ENCODE peak calls at places on chromosomes 2 and 18, in seven cellular contexts. B is fibroblast of mammary gland; Y is NCI-H1436; Q is tibial nerve; N is activated naive CD8-positive, alpha-beta T cell treated with anti-CD3 and anti-CD28 coated beads, Interleukin-2, amount 50 U/mL, for 24 hours; U is activated CD8-positive, alpha-beta memory T cell treated with anti-CD3 and anti-CD28 coated beads, Interleukin-2, amount 50 U/mL, for 48 hours; S is AG20443. H is an unnamed sample.
A peak's percentile ranks its signal among the peaks of the same experiment; 100 is the strongest.

GRCh38 chr2:227127236-227127635 is 36.8 kb downstream of the COL4A4 start:
- DNase-seq in S (no peak), Q (no peak), Y (no peak), B (no peak), U (no peak), N (no peak), H (no peak)

GRCh38 chr2:42560886-42561285 is 7.5 kb upstream of the MTA3 start:
- DNase-seq in U (no peak), B (no peak), S (no peak), Q (no peak), N (no peak), Y (no peak), H (no peak)

GRCh38 chr2:75548036-75548573 is 12.6 kb downstream of the EVA1A start:
- DNase-seq in S (no peak), N (no peak), Q (no peak), Y (peak; percentile 17), B (no peak), U (no peak), H (no peak)

GRCh38 chr2:179860255-179861026 is 971 bp downstream of the ZNF385B start:
- DNase-seq in N (no peak), Y (no peak), Q (no peak), U (no peak), B (no peak), S (peak; percentile 18), H (no peak)

GRCh38 chr2:149924028-149924427 is 336.5 kb upstream of the MMADHC start:
- DNase-seq in U (no peak), Y (no peak), Q (no peak), N (no peak), S (peak; percentile 28), B (peak; percentile 45), H (no peak)

GRCh38 chr18:56248613-56249235 is 389.7 kb downstream of the TXNL1 start:
- DNase-seq in U (no peak), N (no peak), S (no peak), Y (no peak), B (no peak), Q (no peak), H (no peak)

GRCh38 chr2:44016282-44016681 is 20.5 kb upstream of the LRPPRC start:
- DNase-seq in S (peak; percentile 62), U (peak; percentile 66), N (peak; percentile 58), Q (no peak), Y (no peak), B (peak; percentile 56), H (no peak)

GRCh38 chr2:44705851-44706555 is 235.5 kb upstream of the SIX3 start:
- DNase-seq in U (no peak), S (no peak), Q (no peak), Y (no peak), N (no peak), B (no peak), H (no peak)

GRCh38 chr18:74540689-74541421 is 6.6 kb downstream of the CNDP1 start:
- DNase-seq in B (no peak), Y (no peak), S (no peak), N (no peak), Q (no peak), U (no peak), H (no peak)

GRCh38 chr2:104412384-104412783 is 441.5 kb upstream of the POU3F3 start:
- DNase-seq in Y (peak; percentile 33), Q (no peak), B (peak; percentile 12), S (peak; percentile 45), N (peak; percentile 17), U (peak; percentile 54), H (no peak)

GRCh38 chr2:108363048-108363899 is 14.5 kb upstream of the SULT1C4 start:
- DNase-seq in B (no peak), Y (no peak), Q (no peak), N (peak; percentile 10), U (no peak), S (no peak), H (peak; percentile 53)

GRCh38 chr2:218006741-218007140 is 3.9 kb upstream of the TNS1 start:
- DNase-seq in N (no peak), U (no peak), Y (no peak), Q (no peak), S (peak; percentile 67), B (peak; percentile 96), H (no peak)

GRCh38 chr18:23721711-23722479 is 32.6 kb downstream of the LAMA3 start:
- DNase-seq in Q (no peak), N (no peak), U (no peak), S (no peak), B (peak; percentile 33), Y (no peak), H (no peak)

GRCh38 chr2:19540739-19541503 is 182.5 kb upstream of the OSR1 start:
- DNase-seq in S (peak; percentile 69), Q (no peak), Y (no peak), N (no peak), U (no peak), B (peak; percentile 97), H (no peak)

GRCh38 chr2:182587831-182588230 is 128.2 kb upstream of the DNAJC10 start:
- DNase-seq in B (peak; percentile 91), S (peak; percentile 58), Y (no peak), U (no peak), Q (no peak), N (no peak), H (no peak)

GRCh38 chr2:203694186-203694585 is 12.3 kb upstream of the CD28 start:
- DNase-seq in U (no peak), N (no peak), B (no peak), S (no peak), Q (no peak), Y (no peak), H (no peak)

GRCh38 chr2:120434487-120434886 is 88.6 kb downstream of the INHBB start:
- DNase-seq in N (no peak), S (peak; percentile 87), B (peak; percentile 66), Q (no peak), Y (no peak), U (peak; percentile 13), H (no peak)

GRCh38 chr2:3606028-3606369 is 11.1 kb downstream of the COLEC11 start:
- DNase-seq in U (peak; percentile 40), B (no peak), S (no peak), N (no peak), Y (no peak), Q (no peak), H (no peak)

GRCh38 chr18:59707306-59707705 is 10.1 kb upstream of the CCBE1 start:
- DNase-seq in Q (no peak), Y (no peak), B (no peak), U (no peak), N (no peak), S (no peak), H (no peak)

GRCh38 chr2:113890253-113891235 is 655 bp downstream of the ACTR3 start:
- DNase-seq in N (peak; percentile 70), U (peak; percentile 82), B (peak; percentile 62), Q (peak; percentile 18), S (peak; percentile 34), Y (no peak), H (peak; percentile 68)

GRCh38 chr18:26327062-26327461 is 100.8 kb downstream of the TAF4B start:
- DNase-seq in Y (no peak), B (peak; percentile 15), Q (no peak), S (no peak), N (no peak), U (no peak), H (no peak)

GRCh38 chr18:51193621-51194287 is 3.7 kb downstream of the MEX3C start:
- DNase-seq in U (no peak), Q (no peak), Y (no peak), N (no peak), S (peak; percentile 23), B (peak; percentile 54), H (no peak)

H was measured in GDM1.